ENCODE peak calls at places on chromosome 10, in five cellular contexts. C is stomach, A is body of pancreas, L is tibial nerve, G is spleen. X is an unnamed sample. For H3K27me3, the result is how much of the 10 kb centered on the place peaks cover.

GRCh38 chr10:13003004-13003403 is 1.5 kb upstream of the CCDC3 start:
- DNase-seq in L (no peak), C (no peak), A (no peak), G (no peak), X (no peak)

GRCh38 chr10:85195596-85195995 is 867.2 kb downstream of the CCSER2 start:
- DNase-seq in G (no peak), C (no peak), A (no peak), L (no peak), X (no peak)

GRCh38 chr10:63712717-63713115 is 191.5 kb downstream of the REEP3 start:
- DNase-seq in A (no peak), G (no peak), C (no peak), L (no peak), X (no peak)

GRCh38 chr10:124357583-124357930 is 61.2 kb downstream of the OAT start:
- DNase-seq in C (no peak), G (peak), L (no peak), A (no peak), X (no peak)

GRCh38 chr10:43648392-43649148 is at the start of gene ZNF32:
- DNase-seq in L (peak), C (peak), G (peak), A (peak), X (peak)

GRCh38 chr10:115727114-115727513 is 545.9 kb downstream of the GFRA1 start:
- DNase-seq in A (peak), C (no peak), L (no peak), G (no peak), X (no peak)

GRCh38 chr10:131885391-131886165 is 15.2 kb upstream of the PPP2R2D start:
- DNase-seq in C (peak), L (peak), A (peak), G (peak), X (peak)

GRCh38 chr10:70584366-70584765 is 18.2 kb downstream of the PRF1 start:
- DNase-seq in A (no peak), C (no peak), G (no peak), L (no peak), X (peak)

GRCh38 chr10:130929422-130930325 is 381.8 kb downstream of the TCERG1L start:
- DNase-seq in C (no peak), A (no peak), L (no peak), G (no peak), X (no peak)

GRCh38 chr10:131274883-131275282 is 36.6 kb downstream of the TCERG1L start:
- DNase-seq in L (no peak), G (peak), A (no peak), C (no peak), X (no peak)

GRCh38 chr10:133276435-133277201 is at the start of gene ADAM8:
- DNase-seq in A (peak), C (peak), L (no peak), G (peak), X (peak)

GRCh38 chr10:91575044-91575610 is 57.7 kb downstream of the PPP1R3C start:
- DNase-seq in L (no peak), C (no peak), A (no peak), G (no peak), X (no peak)

GRCh38 chr10:34392641-34393170 is 422.4 kb downstream of the PARD3 start:
- DNase-seq in G (no peak), C (no peak), L (no peak), A (no peak), X (no peak)

DNA sequence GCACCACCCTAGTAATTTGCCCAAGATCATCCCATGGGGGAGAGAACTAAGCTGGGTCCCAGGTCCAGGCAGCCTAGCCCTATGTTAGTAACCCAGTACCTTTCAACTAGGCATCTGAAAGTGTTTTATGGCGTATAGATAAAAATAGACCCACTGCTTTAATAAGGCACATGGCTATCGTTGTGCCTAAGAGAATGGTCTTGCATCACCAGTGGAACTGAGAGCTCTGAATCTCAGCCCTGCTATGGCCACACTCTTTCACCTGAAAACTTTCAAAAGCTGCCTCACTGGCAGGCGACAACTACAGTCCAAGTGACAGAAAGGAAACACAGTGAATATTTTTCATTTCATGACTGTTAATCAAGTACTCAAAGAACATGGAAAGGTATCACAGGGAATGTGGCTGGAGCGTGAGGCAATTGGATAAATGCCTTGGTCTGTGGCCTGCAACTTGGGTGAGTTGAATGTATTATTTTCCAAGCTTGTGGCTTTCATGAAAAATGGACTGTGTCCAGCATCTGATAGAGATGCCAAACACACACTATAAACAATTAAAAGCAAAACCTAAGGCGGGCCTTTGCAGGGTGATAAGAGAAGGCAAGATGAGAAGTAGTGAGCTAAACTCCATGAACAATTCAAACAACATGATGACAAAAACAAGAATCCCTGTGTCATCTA is 18.0 kb upstream of the SFMBT2 start:
- DNase-seq in L (no peak), A (no peak), G (no peak), C (no peak), X (no peak)
- TF ChIP-seq POLR2A in L (no peak), A (no peak), G (no peak), C (no peak), X (no peak)

DNA sequence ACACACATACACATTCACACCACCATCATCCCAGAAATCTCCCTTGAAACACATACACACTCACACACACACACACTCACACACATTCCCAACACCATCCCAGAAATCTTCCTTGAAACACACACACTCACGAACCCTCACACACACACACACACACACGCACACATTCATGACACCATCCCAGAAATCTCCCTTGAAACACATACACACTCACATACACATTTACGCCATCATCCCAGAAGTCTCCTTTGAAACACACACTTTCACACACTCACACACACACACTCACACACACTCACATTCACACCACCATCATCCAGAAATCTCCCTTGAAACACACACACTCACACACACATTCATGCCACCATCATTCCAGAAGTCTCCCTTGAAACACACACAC is 360 bp upstream of the OPN4 start:
- DNase-seq in A (no peak), C (no peak), G (no peak), L (no peak), X (no peak)
- H3K27me3 ChIP-seq in A (under half), C (under half), G (under half), L (under half), X (under half)

GRCh38 chr10:101141622-101142532 is 10.8 kb downstream of the TLX1 start:
- DNase-seq in C (peak), L (peak), G (peak), A (peak), X (peak)
- H3K27ac ChIP-seq in C (no peak), L (no peak), G (peak), A (no peak), X (no peak)

DNA sequence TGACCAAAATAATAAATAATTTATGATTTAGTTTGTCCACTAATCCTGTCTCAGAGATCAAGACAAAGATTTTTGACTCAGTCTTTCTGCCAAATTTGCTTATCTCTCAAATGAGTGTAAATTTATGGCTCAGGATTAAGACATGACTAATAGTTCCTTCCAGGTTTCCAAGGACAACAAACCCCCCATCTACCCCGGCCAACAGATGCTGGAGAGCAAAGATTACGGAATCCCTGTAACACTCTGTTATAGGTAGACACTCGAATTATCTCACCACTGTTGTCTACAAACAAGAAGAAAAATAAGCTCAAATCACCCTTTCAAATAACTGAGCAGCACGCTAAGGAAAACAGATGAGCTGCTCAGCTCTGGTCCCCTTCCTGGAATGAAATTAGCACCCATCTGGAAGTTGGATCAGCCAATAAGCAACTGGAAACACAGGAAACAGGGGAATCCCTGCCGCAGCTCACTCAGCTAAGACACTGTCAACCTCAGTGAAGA is 56.8 kb upstream of the SVIL start:
- DNase-seq in L (no peak), A (no peak), G (no peak), C (no peak), X (no peak)
- TF ChIP-seq POLR2A in L (no peak), A (no peak), G (no peak), C (no peak), X (no peak)